ENCODE peak calls at places on chromosome 2, in ten cellular contexts. One of them, this sample, is unnamed.

GRCh38 chr2:185738679-185739472 is at the start of gene FSIP2:
- DNase-seq in PC-9: no peak
- DNase-seq in stimulated activated CD4-positive, alpha-beta T cell treated with anti-CD3 and anti-CD28 coated beads, Interleukin-2, amount 100 ng/mL, for 48 hours: peak
- DNase-seq in NCI-H1092: no peak
- DNase-seq in fibroblast of lung: peak
- DNase-seq in NCI-H345: no peak
- DNase-seq in NCI-H2171 treated with DMSO at 0.1 percent for 48 hours: no peak
- DNase-seq in HFFc6: no peak
- DNase-seq in GM18507: peak
- DNase-seq in NAMALWA: no peak
- DNase-seq in this sample: peak

GRCh38 chr2:140013556-140014270 is 1233.5 kb upstream of the NXPH2 start:
- DNase-seq in PC-9: no peak
- DNase-seq in stimulated activated CD4-positive, alpha-beta T cell treated with anti-CD3 and anti-CD28 coated beads, Interleukin-2, amount 100 ng/mL, for 48 hours: no peak
- DNase-seq in NCI-H1092: no peak
- DNase-seq in fibroblast of lung: no peak
- DNase-seq in NCI-H345: no peak
- DNase-seq in NCI-H2171 treated with DMSO at 0.1 percent for 48 hours: no peak
- DNase-seq in HFFc6: no peak
- DNase-seq in GM18507: no peak
- DNase-seq in NAMALWA: no peak
- DNase-seq in this sample: no peak

GRCh38 chr2:69767034-69767433 is 25.1 kb downstream of the ANXA4 start:
- DNase-seq in PC-9: no peak
- DNase-seq in stimulated activated CD4-positive, alpha-beta T cell treated with anti-CD3 and anti-CD28 coated beads, Interleukin-2, amount 100 ng/mL, for 48 hours: no peak
- DNase-seq in NCI-H1092: no peak
- DNase-seq in fibroblast of lung: peak
- DNase-seq in NCI-H345: no peak
- DNase-seq in NCI-H2171 treated with DMSO at 0.1 percent for 48 hours: no peak
- DNase-seq in HFFc6: peak
- DNase-seq in GM18507: no peak
- DNase-seq in NAMALWA: no peak
- DNase-seq in this sample: no peak

GRCh38 chr2:71291398-71291797 is 40.2 kb upstream of the ZNF638 start:
- DNase-seq in PC-9: no peak
- DNase-seq in stimulated activated CD4-positive, alpha-beta T cell treated with anti-CD3 and anti-CD28 coated beads, Interleukin-2, amount 100 ng/mL, for 48 hours: no peak
- DNase-seq in NCI-H1092: no peak
- DNase-seq in fibroblast of lung: no peak
- DNase-seq in NCI-H345: no peak
- DNase-seq in NCI-H2171 treated with DMSO at 0.1 percent for 48 hours: no peak
- DNase-seq in HFFc6: no peak
- DNase-seq in GM18507: no peak
- DNase-seq in NAMALWA: no peak
- DNase-seq in this sample: no peak

GRCh38 chr2:216619411-216620393 is 13.5 kb upstream of the IGFBP2 start:
- DNase-seq in PC-9: no peak
- DNase-seq in stimulated activated CD4-positive, alpha-beta T cell treated with anti-CD3 and anti-CD28 coated beads, Interleukin-2, amount 100 ng/mL, for 48 hours: no peak
- DNase-seq in NCI-H1092: peak
- DNase-seq in fibroblast of lung: peak
- DNase-seq in NCI-H345: no peak
- DNase-seq in NCI-H2171 treated with DMSO at 0.1 percent for 48 hours: peak
- DNase-seq in HFFc6: no peak
- DNase-seq in GM18507: no peak
- DNase-seq in NAMALWA: peak
- DNase-seq in this sample: peak

GRCh38 chr2:136008205-136008865 is 22.9 kb upstream of the DARS1 start:
- DNase-seq in PC-9: no peak
- DNase-seq in stimulated activated CD4-positive, alpha-beta T cell treated with anti-CD3 and anti-CD28 coated beads, Interleukin-2, amount 100 ng/mL, for 48 hours: peak
- DNase-seq in NCI-H1092: no peak
- DNase-seq in fibroblast of lung: no peak
- DNase-seq in NCI-H345: no peak
- DNase-seq in NCI-H2171 treated with DMSO at 0.1 percent for 48 hours: no peak
- DNase-seq in HFFc6: no peak
- DNase-seq in GM18507: no peak
- DNase-seq in NAMALWA: no peak
- DNase-seq in this sample: no peak

GRCh38 chr2:112708968-112709367 is 11.9 kb upstream of the NT5DC4 start:
- DNase-seq in PC-9: no peak
- DNase-seq in stimulated activated CD4-positive, alpha-beta T cell treated with anti-CD3 and anti-CD28 coated beads, Interleukin-2, amount 100 ng/mL, for 48 hours: no peak
- DNase-seq in NCI-H1092: no peak
- DNase-seq in fibroblast of lung: no peak
- DNase-seq in NCI-H345: no peak
- DNase-seq in NCI-H2171 treated with DMSO at 0.1 percent for 48 hours: no peak
- DNase-seq in HFFc6: no peak
- DNase-seq in GM18507: no peak
- DNase-seq in NAMALWA: no peak
- DNase-seq in this sample: no peak

GRCh38 chr2:167190053-167190452 is 301.8 kb downstream of the XIRP2 start:
- DNase-seq in PC-9: no peak
- DNase-seq in stimulated activated CD4-positive, alpha-beta T cell treated with anti-CD3 and anti-CD28 coated beads, Interleukin-2, amount 100 ng/mL, for 48 hours: no peak
- DNase-seq in NCI-H1092: peak
- DNase-seq in fibroblast of lung: peak
- DNase-seq in NCI-H345: no peak
- DNase-seq in NCI-H2171 treated with DMSO at 0.1 percent for 48 hours: no peak
- DNase-seq in HFFc6: peak
- DNase-seq in GM18507: no peak
- DNase-seq in NAMALWA: no peak
- DNase-seq in this sample: no peak

GRCh38 chr2:99485411-99485810 is 4.4 kb downstream of the REV1 start:
- DNase-seq in PC-9: no peak
- DNase-seq in stimulated activated CD4-positive, alpha-beta T cell treated with anti-CD3 and anti-CD28 coated beads, Interleukin-2, amount 100 ng/mL, for 48 hours: no peak
- DNase-seq in NCI-H1092: no peak
- DNase-seq in fibroblast of lung: no peak
- DNase-seq in NCI-H345: no peak
- DNase-seq in NCI-H2171 treated with DMSO at 0.1 percent for 48 hours: no peak
- DNase-seq in HFFc6: no peak
- DNase-seq in GM18507: no peak
- DNase-seq in NAMALWA: no peak
- DNase-seq in this sample: no peak

GRCh38 chr2:170553748-170554147 is 161.4 kb upstream of the SP5 start:
- DNase-seq in PC-9: no peak
- DNase-seq in stimulated activated CD4-positive, alpha-beta T cell treated with anti-CD3 and anti-CD28 coated beads, Interleukin-2, amount 100 ng/mL, for 48 hours: no peak
- DNase-seq in NCI-H1092: no peak
- DNase-seq in fibroblast of lung: no peak
- DNase-seq in NCI-H345: no peak
- DNase-seq in NCI-H2171 treated with DMSO at 0.1 percent for 48 hours: no peak
- DNase-seq in HFFc6: no peak
- DNase-seq in GM18507: no peak
- DNase-seq in NAMALWA: no peak
- DNase-seq in this sample: no peak

GRCh38 chr2:190961918-190962487 is 52.0 kb downstream of the STAT1 start:
- DNase-seq in PC-9: no peak
- DNase-seq in stimulated activated CD4-positive, alpha-beta T cell treated with anti-CD3 and anti-CD28 coated beads, Interleukin-2, amount 100 ng/mL, for 48 hours: no peak
- DNase-seq in NCI-H1092: no peak
- DNase-seq in fibroblast of lung: peak
- DNase-seq in NCI-H345: no peak
- DNase-seq in NCI-H2171 treated with DMSO at 0.1 percent for 48 hours: no peak
- DNase-seq in HFFc6: no peak
- DNase-seq in GM18507: no peak
- DNase-seq in NAMALWA: no peak
- DNase-seq in this sample: no peak

GRCh38 chr2:241558532-241559488 is at the start of gene BOK:
- DNase-seq in PC-9: peak
- DNase-seq in stimulated activated CD4-positive, alpha-beta T cell treated with anti-CD3 and anti-CD28 coated beads, Interleukin-2, amount 100 ng/mL, for 48 hours: no peak
- DNase-seq in NCI-H1092: no peak
- DNase-seq in fibroblast of lung: peak
- DNase-seq in NCI-H345: no peak
- DNase-seq in NCI-H2171 treated with DMSO at 0.1 percent for 48 hours: no peak
- DNase-seq in HFFc6: peak
- DNase-seq in GM18507: no peak
- DNase-seq in NAMALWA: no peak
- DNase-seq in this sample: peak

GRCh38 chr2:41782306-41783158 is 265.3 kb upstream of the PKDCC start:
- DNase-seq in PC-9: peak
- DNase-seq in stimulated activated CD4-positive, alpha-beta T cell treated with anti-CD3 and anti-CD28 coated beads, Interleukin-2, amount 100 ng/mL, for 48 hours: peak
- DNase-seq in NCI-H1092: no peak
- DNase-seq in fibroblast of lung: peak
- DNase-seq in NCI-H345: peak
- DNase-seq in NCI-H2171 treated with DMSO at 0.1 percent for 48 hours: peak
- DNase-seq in HFFc6: peak
- DNase-seq in GM18507: peak
- DNase-seq in NAMALWA: peak
- DNase-seq in this sample: peak

GRCh38 chr2:238238766-238239551 is 879 bp downstream of the HES6 start:
- DNase-seq in PC-9: no peak
- DNase-seq in stimulated activated CD4-positive, alpha-beta T cell treated with anti-CD3 and anti-CD28 coated beads, Interleukin-2, amount 100 ng/mL, for 48 hours: peak
- DNase-seq in NCI-H1092: peak
- DNase-seq in fibroblast of lung: peak
- DNase-seq in NCI-H345: peak
- DNase-seq in NCI-H2171 treated with DMSO at 0.1 percent for 48 hours: peak
- DNase-seq in HFFc6: no peak
- DNase-seq in GM18507: no peak
- DNase-seq in NAMALWA: no peak
- DNase-seq in this sample: peak

GRCh38 chr2:219031005-219031738 is 10.1 kb downstream of the CFAP65 start:
- DNase-seq in PC-9: no peak
- DNase-seq in stimulated activated CD4-positive, alpha-beta T cell treated with anti-CD3 and anti-CD28 coated beads, Interleukin-2, amount 100 ng/mL, for 48 hours: no peak
- DNase-seq in NCI-H1092: no peak
- DNase-seq in fibroblast of lung: no peak
- DNase-seq in NCI-H345: no peak
- DNase-seq in NCI-H2171 treated with DMSO at 0.1 percent for 48 hours: no peak
- DNase-seq in HFFc6: no peak
- DNase-seq in GM18507: no peak
- DNase-seq in NAMALWA: no peak
- DNase-seq in this sample: no peak

GRCh38 chr2:168181825-168182224 is 65.6 kb downstream of the STK39 start:
- DNase-seq in PC-9: no peak
- DNase-seq in stimulated activated CD4-positive, alpha-beta T cell treated with anti-CD3 and anti-CD28 coated beads, Interleukin-2, amount 100 ng/mL, for 48 hours: no peak
- DNase-seq in NCI-H1092: peak
- DNase-seq in fibroblast of lung: no peak
- DNase-seq in NCI-H345: peak
- DNase-seq in NCI-H2171 treated with DMSO at 0.1 percent for 48 hours: peak
- DNase-seq in HFFc6: no peak
- DNase-seq in GM18507: no peak
- DNase-seq in NAMALWA: no peak
- DNase-seq in this sample: no peak

GRCh38 chr2:184425083-184425482 is 173.2 kb upstream of the ZNF804A start:
- DNase-seq in PC-9: no peak
- DNase-seq in stimulated activated CD4-positive, alpha-beta T cell treated with anti-CD3 and anti-CD28 coated beads, Interleukin-2, amount 100 ng/mL, for 48 hours: no peak
- DNase-seq in NCI-H1092: no peak
- DNase-seq in fibroblast of lung: no peak
- DNase-seq in NCI-H345: no peak
- DNase-seq in NCI-H2171 treated with DMSO at 0.1 percent for 48 hours: peak
- DNase-seq in HFFc6: no peak
- DNase-seq in GM18507: no peak
- DNase-seq in NAMALWA: no peak
- DNase-seq in this sample: no peak

GRCh38 chr2:182870227-182870626 is 3.8 kb upstream of the FRZB start:
- DNase-seq in PC-9: no peak
- DNase-seq in stimulated activated CD4-positive, alpha-beta T cell treated with anti-CD3 and anti-CD28 coated beads, Interleukin-2, amount 100 ng/mL, for 48 hours: no peak
- DNase-seq in NCI-H1092: peak
- DNase-seq in fibroblast of lung: no peak
- DNase-seq in NCI-H345: peak
- DNase-seq in NCI-H2171 treated with DMSO at 0.1 percent for 48 hours: no peak
- DNase-seq in HFFc6: no peak
- DNase-seq in GM18507: no peak
- DNase-seq in NAMALWA: peak
- DNase-seq in this sample: peak